ENCODE peak calls at places on chromosomes 4 and X, in eight cellular contexts. A is CD4-positive, alpha-beta T cell; M is immature natural killer cell; D is Caco-2; Z is GDM1; I is Kasumi-1; U is activated naive CD4-positive, alpha-beta T cell; O is H9. T is an unnamed sample.

GRCh38 chr4:84366932-84367331 is 132.2 kb downstream of the NKX6-1 start:
- DNase-seq in A (no peak), M (no peak), D (no peak), Z (no peak), I (no peak), U (no peak), O (no peak), T (no peak)

GRCh38 chr4:52058275-52058674 is 7.2 kb downstream of the SPATA18 start:
- DNase-seq in A (no peak), M (no peak), D (no peak), Z (no peak), I (no peak), U (no peak), O (no peak), T (no peak)

GRCh38 chrX:53280703-53281320 is 572 bp downstream of the IQSEC2 start:
- DNase-seq in A (no peak), M (no peak), D (no peak), Z (no peak), I (no peak), U (no peak), O (no peak), T (peak)

GRCh38 chrX:39818071-39818470 is 279.7 kb downstream of the BCOR start:
- DNase-seq in A (no peak), M (no peak), D (no peak), Z (no peak), I (no peak), U (no peak), O (no peak), T (no peak)

GRCh38 chr4:906311-907102 is 25.6 kb downstream of the GAK start:
- DNase-seq in A (no peak), M (no peak), D (no peak), Z (no peak), I (no peak), U (no peak), O (no peak), T (no peak)

GRCh38 chrX:98357146-98357545 is 1473.4 kb downstream of the RPA4 start:
- DNase-seq in A (no peak), M (no peak), D (no peak), Z (no peak), I (no peak), U (no peak), O (no peak), T (no peak)

GRCh38 chr4:69753666-69754065 is 6.8 kb downstream of the SULT1B1 start:
- DNase-seq in A (no peak), M (no peak), D (no peak), Z (no peak), I (no peak), U (no peak), O (no peak), T (no peak)

GRCh38 chrX:46179748-46180147 is 365.5 kb downstream of the ZNF674 start:
- DNase-seq in A (no peak), M (no peak), D (no peak), Z (no peak), I (no peak), U (no peak), O (no peak), T (no peak)

GRCh38 chr4:67568820-67569219 is 10.3 kb downstream of the STAP1 start:
- DNase-seq in A (no peak), M (no peak), D (no peak), Z (no peak), I (no peak), U (no peak), O (no peak), T (no peak)

GRCh38 chrX:31340587-31340986 is 268.7 kb upstream of the FTHL17 start:
- DNase-seq in A (no peak), M (no peak), D (no peak), Z (no peak), I (no peak), U (no peak), O (no peak), T (no peak)